ENCODE peak calls at places on chromosomes 13 and 19, in ten cellular contexts. One of them, this sample, is unnamed.

GRCh38 chr13:76925115-76925514 is 23.2 kb upstream of the ACOD1 start:
- DNase-seq in testis: no peak
- DNase-seq in stimulated activated CD8-positive, alpha-beta memory T cell treated with anti-CD3 and anti-CD28 coated beads, Interleukin-4, amount 100 ng/mL, for 1 hour: no peak
- DNase-seq in foreskin keratinocyte: peak
- DNase-seq in psoas muscle: no peak
- DNase-seq in amygdala: no peak
- DNase-seq in RPMI7951: no peak
- DNase-seq in ELF-1: no peak
- DNase-seq in MV-4-11: no peak
- DNase-seq in GM04504: no peak
- DNase-seq in this sample: peak

GRCh38 chr13:89520468-89520867 is 1827.0 kb upstream of the MIR17HG start:
- DNase-seq in stimulated activated CD8-positive, alpha-beta memory T cell treated with anti-CD3 and anti-CD28 coated beads, Interleukin-4, amount 100 ng/mL, for 1 hour: no peak
- DNase-seq in ELF-1: no peak
- DNase-seq in testis: no peak
- DNase-seq in GM04504: no peak
- DNase-seq in RPMI7951: no peak
- DNase-seq in foreskin keratinocyte: peak
- DNase-seq in amygdala: no peak
- DNase-seq in MV-4-11: no peak
- DNase-seq in psoas muscle: no peak
- DNase-seq in this sample: no peak

GRCh38 chr19:36081385-36081784 is 26.7 kb downstream of the WDR62 start:
- DNase-seq in ELF-1: no peak
- DNase-seq in RPMI7951: no peak
- DNase-seq in amygdala: no peak
- DNase-seq in testis: no peak
- DNase-seq in foreskin keratinocyte: no peak
- DNase-seq in GM04504: no peak
- DNase-seq in psoas muscle: no peak
- DNase-seq in stimulated activated CD8-positive, alpha-beta memory T cell treated with anti-CD3 and anti-CD28 coated beads, Interleukin-4, amount 100 ng/mL, for 1 hour: no peak
- DNase-seq in MV-4-11: no peak
- DNase-seq in this sample: no peak

GRCh38 chr19:39175564-39175963 is 21.2 kb upstream of the NCCRP1 start:
- DNase-seq in testis: no peak
- DNase-seq in GM04504: no peak
- DNase-seq in foreskin keratinocyte: no peak
- DNase-seq in RPMI7951: no peak
- DNase-seq in ELF-1: no peak
- DNase-seq in stimulated activated CD8-positive, alpha-beta memory T cell treated with anti-CD3 and anti-CD28 coated beads, Interleukin-4, amount 100 ng/mL, for 1 hour: no peak
- DNase-seq in MV-4-11: no peak
- DNase-seq in amygdala: no peak
- DNase-seq in psoas muscle: no peak
- DNase-seq in this sample: no peak

GRCh38 chr19:47257411-47258169 is 1.3 kb downstream of the CCDC9 start:
- DNase-seq in ELF-1: no peak
- DNase-seq in psoas muscle: no peak
- DNase-seq in stimulated activated CD8-positive, alpha-beta memory T cell treated with anti-CD3 and anti-CD28 coated beads, Interleukin-4, amount 100 ng/mL, for 1 hour: no peak
- DNase-seq in MV-4-11: no peak
- DNase-seq in amygdala: no peak
- DNase-seq in testis: no peak
- DNase-seq in foreskin keratinocyte: no peak
- DNase-seq in GM04504: no peak
- DNase-seq in RPMI7951: no peak
- DNase-seq in this sample: no peak

GRCh38 chr19:10655457-10656312 is 1.5 kb downstream of the ILF3 start:
- DNase-seq in foreskin keratinocyte: peak
- DNase-seq in MV-4-11: peak
- DNase-seq in GM04504: peak
- DNase-seq in testis: peak
- DNase-seq in stimulated activated CD8-positive, alpha-beta memory T cell treated with anti-CD3 and anti-CD28 coated beads, Interleukin-4, amount 100 ng/mL, for 1 hour: no peak
- DNase-seq in psoas muscle: no peak
- DNase-seq in RPMI7951: peak
- DNase-seq in amygdala: no peak
- DNase-seq in ELF-1: peak
- DNase-seq in this sample: no peak

GRCh38 chr19:17079710-17080440 is 4.3 kb downstream of the MYO9B start:
- DNase-seq in MV-4-11: peak
- DNase-seq in amygdala: peak
- DNase-seq in GM04504: peak
- DNase-seq in psoas muscle: peak
- DNase-seq in RPMI7951: peak
- DNase-seq in testis: peak
- DNase-seq in stimulated activated CD8-positive, alpha-beta memory T cell treated with anti-CD3 and anti-CD28 coated beads, Interleukin-4, amount 100 ng/mL, for 1 hour: peak
- DNase-seq in ELF-1: peak
- DNase-seq in foreskin keratinocyte: peak
- DNase-seq in this sample: peak

GRCh38 chr19:17005000-17005399 is 21.6 kb downstream of the CPAMD8 start:
- DNase-seq in stimulated activated CD8-positive, alpha-beta memory T cell treated with anti-CD3 and anti-CD28 coated beads, Interleukin-4, amount 100 ng/mL, for 1 hour: no peak
- DNase-seq in testis: no peak
- DNase-seq in amygdala: no peak
- DNase-seq in foreskin keratinocyte: no peak
- DNase-seq in RPMI7951: no peak
- DNase-seq in GM04504: no peak
- DNase-seq in psoas muscle: no peak
- DNase-seq in ELF-1: no peak
- DNase-seq in MV-4-11: no peak
- DNase-seq in this sample: no peak

GRCh38 chr13:24042710-24043440 is 117.6 kb upstream of the SPATA13 start:
- DNase-seq in ELF-1: no peak
- DNase-seq in MV-4-11: peak
- DNase-seq in stimulated activated CD8-positive, alpha-beta memory T cell treated with anti-CD3 and anti-CD28 coated beads, Interleukin-4, amount 100 ng/mL, for 1 hour: no peak
- DNase-seq in foreskin keratinocyte: no peak
- DNase-seq in testis: no peak
- DNase-seq in GM04504: no peak
- DNase-seq in amygdala: no peak
- DNase-seq in RPMI7951: no peak
- DNase-seq in psoas muscle: no peak
- DNase-seq in this sample: no peak

GRCh38 chr13:32528358-32528757 is 10.2 kb downstream of the N4BP2L2 start:
- DNase-seq in foreskin keratinocyte: no peak
- DNase-seq in psoas muscle: no peak
- DNase-seq in testis: no peak
- DNase-seq in MV-4-11: no peak
- DNase-seq in ELF-1: no peak
- DNase-seq in RPMI7951: no peak
- DNase-seq in GM04504: no peak
- DNase-seq in stimulated activated CD8-positive, alpha-beta memory T cell treated with anti-CD3 and anti-CD28 coated beads, Interleukin-4, amount 100 ng/mL, for 1 hour: no peak
- DNase-seq in amygdala: no peak
- DNase-seq in this sample: no peak

GRCh38 chr13:113086031-113086750 is 19.4 kb upstream of the F7 start:
- DNase-seq in ELF-1: peak
- DNase-seq in foreskin keratinocyte: no peak
- DNase-seq in testis: no peak
- DNase-seq in GM04504: no peak
- DNase-seq in psoas muscle: peak
- DNase-seq in RPMI7951: no peak
- DNase-seq in MV-4-11: no peak
- DNase-seq in stimulated activated CD8-positive, alpha-beta memory T cell treated with anti-CD3 and anti-CD28 coated beads, Interleukin-4, amount 100 ng/mL, for 1 hour: no peak
- DNase-seq in amygdala: no peak
- DNase-seq in this sample: no peak

GRCh38 chr13:34926513-34926912 is 15.6 kb upstream of the NBEA start:
- DNase-seq in MV-4-11: no peak
- DNase-seq in amygdala: no peak
- DNase-seq in ELF-1: no peak
- DNase-seq in testis: no peak
- DNase-seq in foreskin keratinocyte: peak
- DNase-seq in RPMI7951: peak
- DNase-seq in psoas muscle: no peak
- DNase-seq in GM04504: peak
- DNase-seq in stimulated activated CD8-positive, alpha-beta memory T cell treated with anti-CD3 and anti-CD28 coated beads, Interleukin-4, amount 100 ng/mL, for 1 hour: no peak
- DNase-seq in this sample: no peak

GRCh38 chr19:3776479-3777040 is 4.5 kb upstream of the RAX2 start:
- DNase-seq in stimulated activated CD8-positive, alpha-beta memory T cell treated with anti-CD3 and anti-CD28 coated beads, Interleukin-4, amount 100 ng/mL, for 1 hour: no peak
- DNase-seq in GM04504: no peak
- DNase-seq in RPMI7951: no peak
- DNase-seq in foreskin keratinocyte: no peak
- DNase-seq in MV-4-11: no peak
- DNase-seq in testis: no peak
- DNase-seq in amygdala: no peak
- DNase-seq in ELF-1: no peak
- DNase-seq in psoas muscle: no peak
- DNase-seq in this sample: no peak

GRCh38 chr13:29292045-29292444 is 303.4 kb downstream of the SLC7A1 start:
- DNase-seq in ELF-1: no peak
- DNase-seq in testis: no peak
- DNase-seq in GM04504: no peak
- DNase-seq in RPMI7951: no peak
- DNase-seq in stimulated activated CD8-positive, alpha-beta memory T cell treated with anti-CD3 and anti-CD28 coated beads, Interleukin-4, amount 100 ng/mL, for 1 hour: no peak
- DNase-seq in foreskin keratinocyte: no peak
- DNase-seq in amygdala: no peak
- DNase-seq in psoas muscle: no peak
- DNase-seq in MV-4-11: no peak
- DNase-seq in this sample: no peak

GRCh38 chr19:4350111-4350510 is 6.7 kb downstream of the MPND start:
- DNase-seq in stimulated activated CD8-positive, alpha-beta memory T cell treated with anti-CD3 and anti-CD28 coated beads, Interleukin-4, amount 100 ng/mL, for 1 hour: no peak
- DNase-seq in GM04504: no peak
- DNase-seq in ELF-1: no peak
- DNase-seq in RPMI7951: no peak
- DNase-seq in psoas muscle: no peak
- DNase-seq in testis: no peak
- DNase-seq in amygdala: no peak
- DNase-seq in MV-4-11: no peak
- DNase-seq in foreskin keratinocyte: no peak
- DNase-seq in this sample: no peak